ENCODE peak calls at places on chromosomes 6 and 20, in six cellular contexts. G is left ventricle myocardium inferior; U is neural progenitor cell; Y is CD8-positive, alpha-beta T cell; D is upper lobe of right lung; K is mammary epithelial cell. Z is an unnamed sample.
A peak's percentile ranks its signal among the peaks of the same experiment; 100 is the strongest.

GRCh38 chr6:54085526-54085925 is 25.7 kb upstream of the MLIP start:
- DNase-seq in G (no peak), U (no peak), Y (no peak), D (no peak), K (no peak), Z (no peak)

GRCh38 chr20:43721429-43722152 is 5.2 kb downstream of the GTSF1L start:
- DNase-seq in G (no peak), U (peak; percentile 23), Y (no peak), D (peak; percentile 37), K (no peak), Z (no peak)

GRCh38 chr6:141258516-141258915 is 874.2 kb upstream of the GJE1 start:
- DNase-seq in G (no peak), U (no peak), Y (no peak), D (no peak), K (no peak), Z (no peak)

GRCh38 chr6:54860739-54861138 is 14.2 kb downstream of the FAM83B start:
- DNase-seq in G (no peak), U (no peak), Y (no peak), D (no peak), K (peak; percentile 78), Z (no peak)

GRCh38 chr6:75486850-75487568 is 6.6 kb downstream of the FILIP1 start:
- DNase-seq in G (no peak), U (no peak), Y (no peak), D (no peak), K (no peak), Z (no peak)

GRCh38 chr20:50344232-50345071 is 153.8 kb downstream of the CEBPB start:
- DNase-seq in G (no peak), U (no peak), Y (no peak), D (no peak), K (no peak), Z (no peak)

GRCh38 chr6:6825986-6826901 is 237.7 kb downstream of the LY86 start:
- DNase-seq in G (peak; percentile 56), U (no peak), Y (no peak), D (peak; percentile 77), K (peak; percentile 37), Z (no peak)

GRCh38 chr6:9516207-9516606 is 898.7 kb downstream of the TFAP2A start:
- DNase-seq in G (no peak), U (peak; percentile 53), Y (no peak), D (no peak), K (peak; percentile 76), Z (no peak)

GRCh38 chr6:146741609-146742008 is 142.8 kb downstream of the ADGB start:
- DNase-seq in G (no peak), U (no peak), Y (no peak), D (no peak), K (no peak), Z (no peak)

GRCh38 chr6:7493866-7494265 is 47.6 kb upstream of the DSP start:
- DNase-seq in G (no peak), U (no peak), Y (no peak), D (no peak), K (no peak), Z (no peak)

GRCh38 chr20:10674684-10675455 is 1.1 kb upstream of the JAG1 start:
- DNase-seq in G (peak; percentile 84), U (peak; percentile 93), Y (no peak), D (peak; percentile 93), K (peak; percentile 69), Z (no peak)

GRCh38 chr20:62668441-62669027 is 26.2 kb downstream of the SLCO4A1 start:
- DNase-seq in G (peak; percentile 66), U (peak; percentile 86), Y (peak; percentile 35), D (no peak), K (peak; percentile 58), Z (peak; percentile 70)

GRCh38 chr6:125846292-125847024 is 55.7 kb downstream of the NCOA7 start:
- DNase-seq in G (no peak), U (no peak), Y (no peak), D (no peak), K (no peak), Z (no peak)

GRCh38 chr6:82270791-82271392 is 23.3 kb upstream of the IBTK start:
- DNase-seq in G (no peak), U (peak; percentile 52), Y (no peak), D (no peak), K (peak; percentile 21), Z (no peak)

GRCh38 chr6:153003294-153003645 is 761 bp upstream of the MTRF1L start:
- DNase-seq in G (no peak), U (peak; percentile 15), Y (no peak), D (no peak), K (peak; percentile 47), Z (no peak)

GRCh38 chr6:38080889-38081288 is 261.4 kb downstream of the ZFAND3 start:
- DNase-seq in G (no peak), U (no peak), Y (no peak), D (no peak), K (peak; percentile 62), Z (no peak)

GRCh38 chr6:32894085-32895005 is 40.4 kb downstream of the PSMB9 start:
- DNase-seq in G (peak; percentile 92), U (peak; percentile 94), Y (peak; percentile 94), D (peak; percentile 96), K (peak; percentile 91), Z (peak; percentile 80)

GRCh38 chr6:15969236-15969778 is 159.6 kb upstream of the MYLIP start:
- DNase-seq in G (no peak), U (no peak), Y (no peak), D (no peak), K (peak; percentile 94), Z (no peak)

GRCh38 chr6:161406633-161407032 is 132.8 kb upstream of the AGPAT4 start:
- DNase-seq in G (no peak), U (no peak), Y (no peak), D (no peak), K (peak; percentile 95), Z (no peak)

GRCh38 chr20:34404803-34405202 is 41.7 kb downstream of the ITCH start:
- DNase-seq in G (no peak), U (no peak), Y (no peak), D (no peak), K (no peak), Z (no peak)

GRCh38 chr20:34403063-34403827 is 40.2 kb downstream of the ITCH start:
- DNase-seq in G (no peak), U (no peak), Y (no peak), D (no peak), K (no peak), Z (no peak)

GRCh38 chr20:34402461-34402860 is 39.4 kb downstream of the ITCH start:
- DNase-seq in G (no peak), U (no peak), Y (no peak), D (no peak), K (no peak), Z (no peak)

GRCh38 chr20:34403908-34404307 is 40.8 kb downstream of the ITCH start:
- DNase-seq in G (no peak), U (no peak), Y (no peak), D (no peak), K (no peak), Z (no peak)

DNA sequence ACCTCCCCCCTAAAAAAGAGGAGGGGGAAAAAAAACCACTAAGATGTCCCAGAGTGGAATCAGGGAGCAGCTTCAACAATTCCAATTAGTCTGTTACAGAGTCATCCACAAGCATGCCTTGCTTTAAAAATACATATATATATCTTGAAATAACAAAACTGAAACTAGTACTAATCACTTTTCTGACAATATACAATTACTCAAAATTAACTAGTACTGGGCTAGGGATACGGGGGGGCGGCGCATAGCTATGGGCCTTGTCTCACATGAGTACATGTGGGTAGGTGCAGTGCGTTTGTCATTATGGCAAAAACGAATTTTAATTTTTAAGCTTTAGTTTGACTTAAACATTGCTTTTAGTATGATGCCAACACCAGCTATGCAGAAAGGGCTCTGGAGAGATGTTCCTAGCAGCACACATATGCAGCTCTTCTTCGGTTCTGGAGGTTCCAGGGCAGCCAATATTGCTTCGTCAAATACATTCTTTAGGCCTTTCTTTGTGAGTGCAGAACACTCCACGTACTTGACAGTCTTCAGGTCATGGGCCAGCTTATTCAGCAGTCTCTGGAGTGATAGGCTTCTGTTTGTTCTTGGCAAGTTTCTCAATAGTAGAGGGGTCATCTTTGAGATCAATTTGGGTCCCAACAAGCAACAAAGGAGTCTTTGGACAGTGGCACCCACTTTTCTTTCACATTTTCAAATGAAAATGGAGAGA is 38.8 kb downstream of the ITCH start:
- DNase-seq in G (no peak), U (no peak), Y (no peak), D (no peak), K (no peak), Z (no peak)
- H3K4me1 ChIP-seq in G (peaks cover 50% of the 10 kb centered on the region), U (no peaks in the 10 kb centered on the region), Y (peaks cover 27% of the 10 kb centered on the region), D (peaks cover 32% of the 10 kb centered on the region), K (peaks cover 26% of the 10 kb centered on the region), Z (no peaks in the 10 kb centered on the region)

GRCh38 chr6:111661541-111662041 is 55.9 kb upstream of the TRAF3IP2 start:
- DNase-seq in G (no peak), U (peak; percentile 79), Y (no peak), D (no peak), K (no peak), Z (no peak)
- H3K4me1 ChIP-seq in G (peaks cover 60% of the 10 kb centered on the region), U (peaks cover 41% of the 10 kb centered on the region), Y (no peaks in the 10 kb centered on the region), D (peaks cover 30% of the 10 kb centered on the region), K (peaks cover 10% of the 10 kb centered on the region), Z (peaks cover 10% of the 10 kb centered on the region)

DNA sequence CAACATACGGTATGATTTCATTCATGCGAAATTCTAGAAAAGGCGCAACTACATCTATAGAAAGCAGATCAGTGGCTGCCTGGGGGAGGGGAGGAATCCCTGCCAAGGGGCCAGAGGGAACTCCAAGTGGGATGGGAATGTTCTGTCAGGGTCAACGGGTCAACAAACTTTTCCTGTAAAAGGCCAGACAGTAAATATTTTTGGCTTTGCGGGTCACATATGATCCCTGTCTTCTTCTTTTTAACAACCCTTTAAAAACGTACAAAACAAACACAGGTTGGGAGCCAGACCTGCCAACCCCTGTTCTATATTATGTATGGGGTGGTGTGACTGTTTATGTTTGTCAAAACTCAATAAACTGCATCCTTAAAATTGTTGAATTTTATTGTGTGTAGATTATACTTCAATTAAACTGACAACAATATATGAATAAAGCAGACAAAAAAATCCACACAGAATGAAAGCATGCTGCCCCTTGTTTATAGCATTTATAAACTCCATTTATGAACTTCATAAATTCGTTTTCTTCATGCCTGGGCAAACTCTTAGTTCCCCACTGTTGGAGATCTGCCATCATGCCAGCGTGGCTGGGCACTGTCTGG is 56.6 kb upstream of the TRAF3IP2 start:
- DNase-seq in G (no peak), U (no peak), Y (no peak), D (no peak), K (no peak), Z (no peak)
- H3K4me1 ChIP-seq in G (peaks cover 62% of the 10 kb centered on the region), U (peaks cover 41% of the 10 kb centered on the region), Y (no peaks in the 10 kb centered on the region), D (peaks cover 36% of the 10 kb centered on the region), K (peaks cover 5% of the 10 kb centered on the region), Z (peaks cover 10% of the 10 kb centered on the region)

DNA sequence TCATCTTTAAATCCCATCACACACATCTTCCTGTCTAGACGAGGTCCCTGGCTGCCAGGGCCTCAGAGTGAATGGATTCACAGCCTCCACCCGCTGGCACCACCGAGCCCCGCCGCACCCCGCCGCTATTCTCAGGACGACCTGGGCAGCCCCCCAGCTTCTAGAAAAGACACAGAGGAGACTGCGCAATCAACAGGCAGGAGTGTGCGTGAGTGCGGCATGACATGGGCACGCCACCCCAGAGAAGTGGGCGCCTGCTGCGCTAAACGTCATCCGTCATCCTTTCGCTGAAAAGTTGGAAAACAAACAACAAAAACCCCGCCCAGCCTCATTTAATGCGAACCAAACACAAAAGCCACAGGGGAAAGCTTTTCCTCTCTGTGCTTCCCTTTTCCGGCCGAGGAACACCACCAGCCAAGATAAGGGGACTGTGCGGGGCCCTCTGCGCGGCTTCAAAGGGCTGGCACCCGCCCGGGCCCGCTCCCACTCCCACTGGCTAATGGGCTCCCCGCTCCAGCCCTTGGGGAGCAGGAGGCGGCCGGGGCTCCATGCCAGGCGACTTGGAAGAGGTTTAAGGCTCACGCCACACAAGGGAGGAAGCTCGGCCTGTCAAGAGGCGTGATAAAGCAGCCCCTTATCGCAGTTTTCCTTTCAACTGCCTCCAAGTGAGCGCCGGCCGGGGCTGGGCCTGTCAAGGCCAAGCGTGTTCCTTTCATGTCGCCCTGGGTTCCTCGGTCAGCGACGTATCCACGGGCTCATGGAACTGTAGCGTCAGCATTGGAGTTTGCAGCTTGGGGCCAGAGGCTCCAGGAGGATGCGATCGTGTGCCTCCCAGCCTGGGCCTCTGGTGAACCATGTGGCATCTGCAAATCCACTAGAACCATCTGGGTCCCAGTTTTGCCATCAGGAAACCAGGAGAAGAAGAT is 50.1 kb downstream of the NFATC2 start:
- DNase-seq in G (peak; percentile 76), U (peak; percentile 26), Y (no peak), D (peak; percentile 85), K (no peak), Z (no peak)
- H3K4me1 ChIP-seq in G (peaks cover 40% of the 10 kb centered on the region), U (peaks cover 8% of the 10 kb centered on the region), Y (peaks cover 59% of the 10 kb centered on the region), D (peaks cover 41% of the 10 kb centered on the region), K (peaks cover 13% of the 10 kb centered on the region), Z (peaks cover 13% of the 10 kb centered on the region)